ENCODE peak calls at places on chromosomes 1 and 21, in four cellular contexts. One of them, this sample, is unnamed.

GRCh38 chr1:20574686-20575543 is 14.0 kb upstream of the CDA start:
- DNase-seq in K562: peak; percentile 90
- DNase-seq in GM12878: no peak
- DNase-seq in A549: peak; percentile 80
- DNase-seq in this sample: peak; percentile 75

GRCh38 chr1:41003640-41004220 is 17.8 kb downstream of the SLFNL1 start:
- DNase-seq in A549: peak; percentile 79
- DNase-seq in GM12878: peak; percentile 95
- DNase-seq in K562: peak; percentile 90
- DNase-seq in this sample: peak; percentile 100

GRCh38 chr1:28915036-28915895 is 897 bp downstream of the EPB41 start:
- DNase-seq in A549: no peak
- DNase-seq in K562: no peak
- DNase-seq in GM12878: no peak
- DNase-seq in this sample: peak; percentile 41

GRCh38 chr1:47030170-47030805 is 6.8 kb downstream of the CYP4X1 start:
- DNase-seq in A549: no peak
- DNase-seq in K562: no peak
- DNase-seq in GM12878: no peak
- DNase-seq in this sample: no peak

GRCh38 chr1:236509647-236510401 is 14.0 kb upstream of the LGALS8 start:
- DNase-seq in A549: no peak
- DNase-seq in K562: peak; percentile 28
- DNase-seq in GM12878: no peak
- DNase-seq in this sample: no peak

GRCh38 chr1:156898151-156898550 is 4.6 kb downstream of the PEAR1 start:
- DNase-seq in K562: no peak
- DNase-seq in A549: no peak
- DNase-seq in GM12878: no peak
- DNase-seq in this sample: peak; percentile 72

GRCh38 chr21:38861989-38862683 is 56.4 kb downstream of the ETS2 start:
- DNase-seq in GM12878: peak; percentile 5
- DNase-seq in K562: no peak
- DNase-seq in A549: no peak
- DNase-seq in this sample: no peak

GRCh38 chr1:203480525-203481084 is 5.0 kb downstream of the PRELP start:
- DNase-seq in K562: peak; percentile 86
- DNase-seq in GM12878: no peak
- DNase-seq in A549: peak; percentile 63
- DNase-seq in this sample: peak; percentile 97

GRCh38 chr1:64480999-64481772 is 11.3 kb downstream of the CACHD1 start:
- DNase-seq in A549: no peak
- DNase-seq in GM12878: no peak
- DNase-seq in K562: no peak
- DNase-seq in this sample: no peak

GRCh38 chr1:79981483-79981882 is 975.0 kb upstream of the ADGRL4 start:
- DNase-seq in K562: no peak
- DNase-seq in GM12878: no peak
- DNase-seq in A549: no peak
- DNase-seq in this sample: no peak

GRCh38 chr1:211580303-211580687 is 1.3 kb upstream of the SLC30A1 start:
- DNase-seq in K562: no peak
- DNase-seq in A549: no peak
- DNase-seq in GM12878: no peak
- DNase-seq in this sample: no peak

GRCh38 chr1:20375563-20375962 is 84.9 kb downstream of the VWA5B1 start:
- DNase-seq in K562: no peak
- DNase-seq in A549: no peak
- DNase-seq in GM12878: no peak
- DNase-seq in this sample: peak; percentile 12

GRCh38 chr1:57966751-57967406 is 543.0 kb upstream of the DAB1 start:
- DNase-seq in A549: no peak
- DNase-seq in K562: no peak
- DNase-seq in GM12878: no peak
- DNase-seq in this sample: no peak

GRCh38 chr21:38806942-38807284 is 1.2 kb downstream of the ETS2 start:
- DNase-seq in A549: no peak
- DNase-seq in GM12878: no peak
- DNase-seq in K562: no peak
- DNase-seq in this sample: peak; percentile 49

GRCh38 chr1:198622532-198623218 is 16.2 kb upstream of the PTPRC start:
- DNase-seq in K562: no peak
- DNase-seq in GM12878: no peak
- DNase-seq in A549: no peak
- DNase-seq in this sample: no peak

GRCh38 chr1:177142013-177142412 is 22.5 kb downstream of the ASTN1 start:
- DNase-seq in GM12878: no peak
- DNase-seq in A549: no peak
- DNase-seq in K562: no peak
- DNase-seq in this sample: no peak

GRCh38 chr1:234348964-234349363 is 24.3 kb upstream of the COA6 start:
- DNase-seq in A549: no peak
- DNase-seq in GM12878: no peak
- DNase-seq in K562: no peak
- DNase-seq in this sample: no peak
- TF ChIP-seq ELK1 in A549: no peak
- TF ChIP-seq ELK1 in GM12878: no peak
- TF ChIP-seq ELK1 in K562: no peak
- TF ChIP-seq ELK1 in this sample: no peak

GRCh38 chr1:179474713-179475112 is 101.0 kb downstream of the NPHS2 start:
- DNase-seq in K562: no peak
- DNase-seq in A549: no peak
- DNase-seq in GM12878: no peak
- DNase-seq in this sample: no peak

GRCh38 chr1:179478370-179478769 is 97.4 kb downstream of the NPHS2 start:
- DNase-seq in GM12878: no peak
- DNase-seq in A549: no peak
- DNase-seq in K562: no peak
- DNase-seq in this sample: no peak

DNA sequence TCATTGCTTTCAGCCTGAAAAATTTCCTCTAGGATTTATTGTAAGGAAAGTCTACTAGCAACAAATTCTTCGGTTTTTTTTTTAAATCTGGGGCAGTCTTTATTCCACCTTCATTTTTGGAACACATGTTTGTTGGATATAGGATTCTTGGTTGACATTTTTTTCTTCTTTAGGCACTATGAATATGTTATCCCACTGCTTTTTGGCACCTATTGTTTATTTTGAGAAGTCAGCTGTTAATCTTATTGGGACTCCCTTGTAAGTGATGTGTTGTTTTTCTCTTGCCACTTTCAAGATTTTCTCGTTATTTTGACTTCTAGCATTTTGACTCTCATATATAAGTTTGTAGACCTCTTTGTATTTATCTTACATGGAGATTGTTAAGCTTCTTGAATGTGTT is 99.3 kb downstream of the NPHS2 start:
- DNase-seq in K562: no peak
- DNase-seq in A549: no peak
- DNase-seq in GM12878: no peak
- DNase-seq in this sample: no peak
- TF ChIP-seq ELK1 in K562: no peak
- TF ChIP-seq ELK1 in A549: no peak
- TF ChIP-seq ELK1 in GM12878: no peak
- TF ChIP-seq ELK1 in this sample: no peak

GRCh38 chr1:184633785-184634184 is 120.9 kb downstream of the EDEM3 start:
- DNase-seq in GM12878: no peak
- DNase-seq in A549: no peak
- DNase-seq in K562: no peak
- DNase-seq in this sample: no peak

GRCh38 chr1:184629261-184629660 is 125.4 kb downstream of the EDEM3 start:
- DNase-seq in K562: no peak
- DNase-seq in GM12878: no peak
- DNase-seq in A549: no peak
- DNase-seq in this sample: no peak

GRCh38 chr1:184634296-184634695 is 120.4 kb downstream of the EDEM3 start:
- DNase-seq in K562: no peak
- DNase-seq in GM12878: no peak
- DNase-seq in A549: no peak
- DNase-seq in this sample: no peak

GRCh38 chr1:184635347-184636155 is 119.1 kb downstream of the EDEM3 start:
- DNase-seq in GM12878: no peak
- DNase-seq in K562: no peak
- DNase-seq in A549: no peak
- DNase-seq in this sample: peak; percentile 22

GRCh38 chr1:184632415-184633175 is 122.1 kb downstream of the EDEM3 start:
- DNase-seq in K562: no peak
- DNase-seq in A549: no peak
- DNase-seq in GM12878: no peak
- DNase-seq in this sample: no peak
- TF ChIP-seq ELK1 in K562: no peak
- TF ChIP-seq ELK1 in A549: no peak
- TF ChIP-seq ELK1 in GM12878: no peak
- TF ChIP-seq ELK1 in this sample: no peak

DNA sequence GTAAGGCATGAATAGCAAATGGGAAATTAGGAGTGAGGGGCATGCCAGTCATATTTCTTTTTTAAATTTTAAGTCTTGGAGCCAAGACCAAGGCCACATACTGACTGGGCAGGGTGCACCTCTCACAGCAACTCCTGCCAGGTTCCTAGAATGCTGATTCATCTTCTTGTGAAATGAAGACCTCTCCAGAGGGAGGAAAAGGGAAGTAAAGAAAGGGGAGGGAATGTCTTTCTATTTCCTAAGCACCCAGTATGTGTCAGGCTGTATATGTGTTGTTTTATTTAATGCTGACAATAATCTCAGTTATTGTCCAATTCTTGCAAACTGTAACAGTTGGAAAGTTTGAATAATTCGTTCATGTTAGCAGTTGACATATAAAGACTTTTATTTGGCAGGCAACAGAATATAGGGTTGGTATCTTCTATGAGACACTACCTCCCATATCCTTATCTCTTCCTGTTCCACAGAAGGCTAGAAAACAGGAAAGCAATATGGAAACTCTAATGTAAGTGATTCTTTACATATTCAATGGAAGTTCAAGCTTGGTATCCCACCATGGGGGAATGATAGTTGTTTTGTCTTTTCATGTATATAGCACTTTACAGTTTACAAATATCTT is 259.1 kb upstream of the USP24 start:
- DNase-seq in GM12878: no peak
- DNase-seq in K562: peak; percentile 28
- DNase-seq in A549: peak; percentile 18
- DNase-seq in this sample: peak; percentile 54
- TF ChIP-seq ELK1 in GM12878: no peak
- TF ChIP-seq ELK1 in K562: no peak
- TF ChIP-seq ELK1 in A549: no peak
- TF ChIP-seq ELK1 in this sample: no peak

GRCh38 chr21:44089001-44089911 is 17.9 kb upstream of the PWP2 start:
- DNase-seq in K562: no peak
- DNase-seq in A549: no peak
- DNase-seq in GM12878: no peak
- DNase-seq in this sample: no peak
- TF ChIP-seq ELK1 in K562: no peak
- TF ChIP-seq ELK1 in A549: no peak
- TF ChIP-seq ELK1 in GM12878: no peak
- TF ChIP-seq ELK1 in this sample: no peak

DNA sequence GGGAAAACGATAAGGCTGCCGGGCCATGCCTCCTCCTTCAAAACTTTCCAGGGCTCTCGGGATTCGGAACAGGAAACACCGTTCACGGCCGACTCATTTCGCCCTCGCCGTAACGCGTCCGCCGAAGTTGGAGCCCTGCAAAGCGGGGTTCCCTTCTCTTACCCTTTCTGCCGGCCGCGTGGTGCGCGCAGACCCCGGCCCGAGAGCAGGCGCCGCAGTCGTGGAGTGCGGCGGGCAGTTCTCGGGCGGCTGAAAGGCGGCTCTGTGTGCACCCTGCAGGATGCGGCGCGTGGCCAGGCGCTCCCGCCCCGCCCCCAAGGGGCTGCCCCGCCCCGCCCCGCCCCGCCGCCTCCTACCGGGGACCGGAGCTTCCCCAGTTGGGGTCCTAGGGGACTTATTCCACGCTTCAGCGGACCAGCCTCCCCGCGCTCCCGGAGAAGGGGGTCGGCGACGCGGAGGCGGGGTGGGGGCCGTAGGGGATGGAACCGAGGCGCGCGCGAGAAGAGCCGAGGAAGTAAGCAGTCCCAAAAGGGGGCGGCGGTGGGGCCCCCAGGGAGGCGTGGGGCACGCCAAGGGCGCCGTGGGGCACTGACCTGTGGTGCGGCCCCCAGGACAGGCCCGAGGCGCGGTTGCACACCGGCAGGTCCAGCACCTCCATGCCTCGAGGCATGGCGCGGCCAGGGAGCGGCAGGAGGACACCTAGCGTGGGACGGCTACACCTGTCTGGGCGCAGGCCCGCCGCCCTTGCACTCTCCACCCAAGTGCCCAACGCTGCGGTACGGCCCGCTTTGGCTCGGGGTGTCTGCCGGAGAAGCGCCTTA is at the start of gene MCOLN2:
- DNase-seq in K562: peak; percentile 60
- DNase-seq in A549: peak; percentile 57
- DNase-seq in GM12878: no peak
- DNase-seq in this sample: peak; percentile 1
- TF ChIP-seq ELK1 in K562: no peak
- TF ChIP-seq ELK1 in A549: no peak
- TF ChIP-seq ELK1 in GM12878: no peak
- TF ChIP-seq ELK1 in this sample: no peak

DNA sequence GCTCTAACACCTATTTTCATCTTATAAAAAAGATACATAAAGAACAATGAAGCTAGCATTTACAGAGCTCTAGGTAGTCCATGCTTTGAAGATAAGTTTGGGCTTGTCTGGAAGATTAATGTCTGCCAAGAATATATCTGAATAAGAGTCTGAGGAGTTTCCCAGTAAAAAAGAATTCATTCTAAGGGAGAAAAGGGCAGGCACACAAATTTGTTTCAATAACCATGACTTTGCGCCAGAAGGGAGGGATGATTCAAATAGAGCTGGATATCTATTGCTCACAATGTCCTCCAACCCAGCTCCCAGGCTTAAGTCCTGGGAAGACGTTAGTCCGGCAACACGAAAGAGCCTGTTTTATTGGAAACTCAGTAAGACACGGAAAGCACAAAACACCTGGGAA is 9.7 kb upstream of the TTLL7 start:
- DNase-seq in A549: no peak
- DNase-seq in GM12878: no peak
- DNase-seq in K562: no peak
- DNase-seq in this sample: no peak
- TF ChIP-seq ELK1 in A549: no peak
- TF ChIP-seq ELK1 in GM12878: no peak
- TF ChIP-seq ELK1 in K562: no peak
- TF ChIP-seq ELK1 in this sample: no peak

GRCh38 chr1:77825356-77825709 is 45.9 kb downstream of the MIGA1 start:
- DNase-seq in A549: no peak
- DNase-seq in K562: no peak
- DNase-seq in GM12878: peak; percentile 1
- DNase-seq in this sample: peak; percentile 91
- TF ChIP-seq ELK1 in A549: no peak
- TF ChIP-seq ELK1 in K562: no peak
- TF ChIP-seq ELK1 in GM12878: no peak
- TF ChIP-seq ELK1 in this sample: no peak

This sample was measured in IMR-90.